ENCODE peak calls at places on chromosomes 2 and 18, in four cellular contexts. I, Z, D and X are unnamed samples. For H3K9me3, the result is how much of the 10 kb centered on the place peaks cover.

GRCh38 chr2:216044883-216045499 is 31.6 kb upstream of the MREG start:
- DNase-seq in D (no peak), Z (no peak), I (no peak), X (no peak)

GRCh38 chr18:499351-500229 is 911 bp downstream of the COLEC12 start:
- DNase-seq in Z (no peak), D (no peak), I (no peak), X (no peak)

GRCh38 chr2:19702267-19702666 is 199.5 kb downstream of the TTC32 start:
- DNase-seq in I (no peak), Z (no peak), D (no peak), X (no peak)

GRCh38 chr2:119106301-119106897 is 52.2 kb downstream of the C1QL2 start:
- DNase-seq in I (no peak), Z (peak), D (no peak), X (no peak)

GRCh38 chr2:47070920-47071824 is 83.9 kb downstream of the STPG4 start:
- DNase-seq in Z (peak), D (peak), I (peak), X (no peak)

GRCh38 chr2:40363631-40364030 is 88.3 kb downstream of the SLC8A1 start:
- DNase-seq in I (no peak), Z (no peak), D (no peak), X (no peak)

GRCh38 chr2:230868947-230869690 is 4.4 kb downstream of the ITM2C start:
- DNase-seq in Z (no peak), D (no peak), I (no peak), X (no peak)

GRCh38 chr18:25282922-25283703 is 68.9 kb downstream of the ZNF521 start:
- DNase-seq in I (no peak), D (no peak), Z (no peak), X (no peak)

GRCh38 chr2:240523451-240524281 is 34.1 kb downstream of the ANKMY1 start:
- DNase-seq in D (no peak), I (no peak), Z (no peak), X (no peak)

GRCh38 chr2:12120281-12121150 is 374.1 kb downstream of the LPIN1 start:
- DNase-seq in Z (no peak), D (no peak), I (no peak), X (no peak)

GRCh38 chr2:188385857-188386256 is 94.2 kb downstream of the GULP1 start:
- DNase-seq in I (no peak), D (no peak), Z (no peak), X (no peak)

GRCh38 chr2:238790877-238791276 is 57.0 kb upstream of the TWIST2 start:
- DNase-seq in I (no peak), D (no peak), Z (no peak), X (no peak)

GRCh38 chr2:189002079-189002478 is 27.9 kb downstream of the COL3A1 start:
- DNase-seq in I (no peak), D (no peak), Z (no peak), X (no peak)

GRCh38 chr2:69253893-69254292 is 133.1 kb downstream of the GFPT1 start:
- DNase-seq in Z (peak), D (peak), I (no peak), X (no peak)

GRCh38 chr2:128367601-128368359 is 49.1 kb upstream of the HS6ST1 start:
- DNase-seq in Z (no peak), I (no peak), D (no peak), X (no peak)

GRCh38 chr2:230677182-230677946 is 35.3 kb upstream of the CAB39 start:
- DNase-seq in D (no peak), I (no peak), Z (no peak), X (no peak)

GRCh38 chr2:238523158-238524110 is 96.7 kb downstream of the ASB1 start:
- DNase-seq in D (no peak), I (no peak), Z (peak), X (no peak)

GRCh38 chr18:5879479-5879882 is 15.8 kb downstream of the TMEM200C start:
- DNase-seq in D (no peak), Z (no peak), I (no peak), X (no peak)

GRCh38 chr2:113980946-113981345 is 91.1 kb downstream of the ACTR3 start:
- DNase-seq in D (peak), Z (no peak), I (no peak), X (no peak)

GRCh38 chr2:62923242-62923641 is 127.4 kb upstream of the OTX1 start:
- DNase-seq in D (no peak), I (no peak), Z (no peak), X (no peak)
- H3K9me3 ChIP-seq in D (under half), I (under half), Z (under half), X (under half)

GRCh38 chr18:45321520-45321919 is 293.8 kb upstream of the SLC14A2 start:
- DNase-seq in D (peak), I (no peak), Z (no peak), X (no peak)

GRCh38 chr18:45320724-45321123 is 294.6 kb upstream of the SLC14A2 start:
- DNase-seq in I (no peak), D (no peak), Z (no peak), X (no peak)

GRCh38 chr18:45324489-45325111 is 290.7 kb upstream of the SLC14A2 start:
- DNase-seq in D (no peak), I (no peak), Z (peak), X (no peak)

GRCh38 chr18:45324081-45324480 is 291.2 kb upstream of the SLC14A2 start:
- DNase-seq in D (no peak), Z (no peak), I (no peak), X (no peak)

DNA sequence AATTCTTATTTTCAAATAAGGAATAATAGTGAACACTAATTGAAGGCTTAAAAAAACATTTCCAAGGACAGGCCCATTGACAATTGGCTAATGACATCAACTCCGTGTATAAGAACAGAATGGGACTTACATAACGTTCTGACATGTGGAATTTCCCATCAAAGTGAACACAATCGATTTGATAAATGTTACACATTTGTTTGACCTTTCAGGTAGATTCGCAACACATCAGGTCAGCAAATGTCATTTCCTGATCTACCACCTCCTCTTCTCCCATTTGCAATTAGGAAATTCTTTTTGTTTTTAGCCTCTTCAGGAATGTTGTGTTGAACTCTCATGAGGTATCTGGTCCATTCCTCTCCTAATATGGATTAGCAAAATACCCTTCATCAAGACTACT is 292.9 kb upstream of the SLC14A2 start:
- DNase-seq in I (no peak), Z (no peak), D (no peak), X (no peak)
- H3K9me3 ChIP-seq in I (under half), Z (under half), D (under half), X (under half)

GRCh38 chr2:227451655-227451992 is 20.3 kb upstream of the AGFG1 start:
- DNase-seq in D (no peak), I (no peak), Z (no peak), X (no peak)

GRCh38 chr2:227453810-227454209 is 18.1 kb upstream of the AGFG1 start:
- DNase-seq in Z (no peak), D (no peak), I (no peak), X (no peak)

GRCh38 chr2:227450196-227450851 is 21.6 kb upstream of the AGFG1 start:
- DNase-seq in Z (no peak), I (no peak), D (no peak), X (no peak)

GRCh38 chr2:227454323-227454860 is 17.6 kb upstream of the AGFG1 start:
- DNase-seq in D (no peak), I (no peak), Z (no peak), X (no peak)

GRCh38 chr2:227450921-227451654 is 20.9 kb upstream of the AGFG1 start:
- DNase-seq in I (no peak), Z (no peak), D (no peak), X (no peak)
- H3K9me3 ChIP-seq in I (under half), Z (under half), D (under half), X (under half)

DNA sequence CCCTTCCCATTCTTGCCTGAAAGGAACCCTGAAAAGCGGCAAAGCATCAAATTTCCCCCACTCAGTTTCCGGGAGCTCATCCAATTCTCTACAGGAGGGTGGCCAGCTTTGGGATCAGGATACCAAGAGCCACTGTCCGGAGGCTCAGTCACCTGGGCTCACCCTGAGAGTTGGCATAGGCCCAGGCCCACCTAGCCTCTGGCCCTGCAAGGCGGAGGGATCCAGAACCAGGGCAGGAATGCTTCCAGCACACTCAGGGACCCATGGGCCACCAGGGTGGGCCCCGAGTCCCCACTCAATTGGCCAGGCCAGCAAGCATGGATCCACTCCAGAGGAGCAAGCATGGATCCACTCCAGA is 432.9 kb upstream of the MYT1L start:
- DNase-seq in Z (no peak), D (no peak), I (no peak), X (no peak)
- H3K9me3 ChIP-seq in Z (under half), D (under half), I (under half), X (under half)

DNA sequence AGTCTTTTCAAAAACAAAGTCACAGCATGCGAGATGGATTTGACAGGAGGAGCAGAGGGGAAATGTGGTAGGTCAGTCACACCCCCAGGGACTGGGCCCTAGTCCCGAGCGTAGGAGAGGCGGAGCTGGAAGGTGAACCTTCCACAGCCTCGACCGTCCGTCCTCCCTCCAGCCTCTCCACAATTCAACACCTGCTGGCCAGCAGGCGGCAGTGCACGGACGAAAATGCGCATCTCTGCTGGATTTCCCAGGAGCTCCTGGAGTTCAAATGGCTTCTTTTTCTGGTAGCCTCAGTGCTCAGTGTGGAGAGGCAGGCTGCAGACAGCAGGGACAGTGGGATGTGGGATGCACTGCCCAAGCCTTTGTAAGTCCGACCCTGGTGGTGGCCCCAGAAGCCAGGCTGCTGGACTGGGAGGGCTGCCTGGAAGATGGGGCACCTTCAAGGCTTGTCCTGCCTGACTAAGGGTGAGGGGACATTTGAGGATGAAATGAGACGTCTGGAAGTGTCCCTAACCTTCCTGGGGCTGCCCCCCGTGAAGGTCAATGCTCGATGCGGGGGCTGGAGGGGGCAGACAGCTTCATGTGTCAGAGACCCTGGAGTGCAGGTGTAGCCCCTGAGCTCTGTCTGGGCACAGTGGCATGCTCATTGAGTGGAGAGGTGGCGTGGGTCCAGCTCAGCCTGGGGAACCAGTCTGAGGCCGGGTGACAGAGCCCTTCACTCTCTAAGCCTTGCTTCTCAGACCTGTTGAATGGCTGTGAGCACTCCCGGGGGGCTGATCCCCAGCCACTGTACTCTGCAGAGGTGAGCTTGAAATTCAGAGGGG is 189.5 kb downstream of the TFCP2L1 start:
- DNase-seq in I (no peak), Z (peak), D (peak), X (no peak)
- H3K9me3 ChIP-seq in I (under half), Z (under half), D (under half), X (under half)

DNA sequence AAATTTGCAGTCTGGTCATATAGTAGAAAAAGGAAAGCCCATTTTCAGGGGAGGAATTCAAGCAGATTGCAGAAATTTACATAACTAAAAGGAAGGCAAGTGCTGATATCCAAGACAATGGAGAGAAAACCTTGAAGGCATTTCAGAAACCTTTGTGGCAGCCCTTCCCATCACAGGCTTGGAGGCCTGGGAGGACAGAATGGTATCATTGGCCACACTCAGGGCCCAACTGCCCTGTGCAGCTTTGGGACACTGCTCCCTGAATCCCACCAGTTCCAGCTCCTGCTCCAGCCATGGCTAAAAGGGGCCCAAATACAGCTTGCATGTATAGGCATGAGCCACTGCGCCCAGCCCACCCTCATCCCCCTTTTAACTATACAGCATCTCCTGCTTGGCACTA is 81.1 kb upstream of the NYAP2 start:
- DNase-seq in Z (no peak), D (no peak), I (no peak), X (no peak)
- H3K9me3 ChIP-seq in Z (under half), D (under half), I (under half), X (under half)